ENCODE peak calls at places on chromosomes 4 and X, in four cellular contexts. N, J, I and E are unnamed samples.
A peak's percentile ranks its signal among the peaks of the same experiment; 100 is the strongest.

GRCh38 chr4:47831026-47831689 is 6.7 kb downstream of the CORIN start:
- DNase-seq in N (no peak), J (no peak), I (no peak), E (no peak)

GRCh38 chr4:57013529-57014120 is 34.9 kb downstream of the POLR2B start:
- DNase-seq in N (no peak), J (no peak), I (no peak), E (no peak)

GRCh38 chr4:147361726-147362125 is 119.2 kb upstream of the EDNRA start:
- DNase-seq in N (no peak), J (no peak), I (no peak), E (no peak)

GRCh38 chr4:25021206-25021605 is 9.5 kb downstream of the LGI2 start:
- DNase-seq in N (no peak), J (no peak), I (no peak), E (no peak)

GRCh38 chrX:650801-651200 is 20.2 kb downstream of the SHOX start:
- DNase-seq in N (no peak), J (no peak), I (no peak), E (no peak)

GRCh38 chr4:83113429-83113786 is 1.1 kb downstream of the PLAC8 start:
- DNase-seq in N (no peak), J (no peak), I (no peak), E (no peak)

GRCh38 chr4:1803523-1804423 is 10.7 kb downstream of the FGFR3 start:
- DNase-seq in N (no peak), J (no peak), I (no peak), E (no peak)

GRCh38 chrX:39705299-39705698 is 392.5 kb downstream of the BCOR start:
- DNase-seq in N (no peak), J (no peak), I (peak; percentile 50), E (no peak)

GRCh38 chrX:51496501-51497291 is at the start of gene NUDT11:
- DNase-seq in N (peak; percentile 32), J (peak; percentile 70), I (no peak), E (peak; percentile 50)

GRCh38 chr4:123418486-123418931 is 21.9 kb downstream of the SPRY1 start:
- DNase-seq in N (no peak), J (peak; percentile 35), I (peak; percentile 71), E (no peak)

GRCh38 chrX:69145281-69145680 is 20.0 kb downstream of the PJA1 start:
- DNase-seq in N (no peak), J (no peak), I (no peak), E (no peak)

GRCh38 chrX:19627533-19627932 is 112.2 kb upstream of the MAP3K15 start:
- DNase-seq in N (no peak), J (no peak), I (no peak), E (no peak)

GRCh38 chr4:5114911-5115310 is 63.6 kb downstream of the STK32B start:
- DNase-seq in N (no peak), J (no peak), I (peak; percentile 28), E (no peak)

GRCh38 chr4:57044996-57045395 is 65.2 kb downstream of the IGFBP7 start:
- DNase-seq in N (no peak), J (no peak), I (peak; percentile 74), E (no peak)

GRCh38 chr4:39464886-39465501 is 6.1 kb downstream of the LIAS start:
- DNase-seq in N (no peak), J (no peak), I (peak; percentile 31), E (peak; percentile 36)

GRCh38 chr4:5069916-5070315 is 18.6 kb downstream of the STK32B start:
- DNase-seq in N (no peak), J (no peak), I (no peak), E (no peak)

GRCh38 chr4:8461086-8461485 is 20.5 kb downstream of the TRMT44 start:
- DNase-seq in N (no peak), J (no peak), I (no peak), E (no peak)

GRCh38 chrX:136227948-136228584 is 23.1 kb downstream of the MAP7D3 start:
- DNase-seq in N (no peak), J (no peak), I (no peak), E (no peak)

GRCh38 chrX:124145749-124146148 is 184.2 kb downstream of the STAG2 start:
- DNase-seq in N (no peak), J (no peak), I (no peak), E (no peak)

GRCh38 chr4:116561717-116562116 is 523.7 kb downstream of the TRAM1L1 start:
- DNase-seq in N (no peak), J (no peak), I (no peak), E (no peak)

GRCh38 chr4:161601011-161601410 is 562.8 kb downstream of the FSTL5 start:
- DNase-seq in N (no peak), J (no peak), I (no peak), E (no peak)

GRCh38 chrX:129359269-129359668 is 164.0 kb downstream of the SMARCA1 start:
- DNase-seq in N (no peak), J (no peak), I (no peak), E (no peak)

GRCh38 chrX:57752866-57753265 is 72.8 kb upstream of the NLRP2B start:
- DNase-seq in N (no peak), J (no peak), I (no peak), E (no peak)

GRCh38 chr4:81343046-81343445 is 128.0 kb upstream of the PRKG2 start:
- DNase-seq in N (no peak), J (no peak), I (no peak), E (no peak)

GRCh38 chr4:2907706-2908293 is 55.4 kb downstream of the NOP14 start:
- DNase-seq in N (no peak), J (no peak), I (no peak), E (no peak)

GRCh38 chr4:140807491-140808257 is 51.5 kb upstream of the TBC1D9 start:
- DNase-seq in N (peak; percentile 60), J (no peak), I (peak; percentile 5), E (peak; percentile 36)

GRCh38 chr4:2469192-2469984 is 482 bp downstream of the RNF4 start:
- DNase-seq in N (peak; percentile 80), J (peak; percentile 67), I (no peak), E (peak; percentile 82)

GRCh38 chrX:50098749-50099148 is 102.1 kb downstream of the AKAP4 start:
- DNase-seq in N (no peak), J (no peak), I (no peak), E (no peak)

DNA sequence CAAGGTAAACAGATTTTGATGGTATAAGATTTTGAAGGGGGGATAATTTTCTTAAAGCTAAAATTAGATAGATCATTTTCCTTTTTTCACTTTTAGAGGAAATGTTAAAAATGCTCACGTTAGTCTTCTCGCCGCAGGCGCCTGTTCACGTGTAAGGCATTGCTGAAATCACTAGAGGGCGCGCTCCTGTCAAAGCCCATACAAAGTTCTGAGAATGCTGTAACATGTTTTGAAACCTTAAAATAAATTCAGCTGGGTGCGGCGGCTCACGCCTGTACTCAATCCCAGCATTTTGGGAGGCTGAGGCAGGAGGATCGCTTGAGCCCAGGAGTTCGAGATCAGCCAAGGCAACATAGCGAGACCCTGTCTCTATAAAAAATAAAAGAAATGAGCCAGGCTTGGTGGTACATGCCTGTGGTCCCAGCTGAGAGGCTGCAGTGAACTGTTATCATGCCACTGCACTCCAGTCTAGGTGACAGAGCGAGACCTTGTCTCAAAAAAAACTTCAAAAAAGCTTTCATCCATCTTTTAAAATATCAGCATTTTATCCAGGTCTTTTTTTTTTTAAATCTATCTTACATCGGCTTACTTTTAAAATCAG is 138.0 kb downstream of the RBMX2 start:
- DNase-seq in N (peak; percentile 37), J (peak; percentile 28), I (no peak), E (peak; percentile 45)
- TF ChIP-seq CTCF in N (peak; percentile 46), J (peak; percentile 55), I (peak; percentile 60), E (peak; percentile 81)

DNA sequence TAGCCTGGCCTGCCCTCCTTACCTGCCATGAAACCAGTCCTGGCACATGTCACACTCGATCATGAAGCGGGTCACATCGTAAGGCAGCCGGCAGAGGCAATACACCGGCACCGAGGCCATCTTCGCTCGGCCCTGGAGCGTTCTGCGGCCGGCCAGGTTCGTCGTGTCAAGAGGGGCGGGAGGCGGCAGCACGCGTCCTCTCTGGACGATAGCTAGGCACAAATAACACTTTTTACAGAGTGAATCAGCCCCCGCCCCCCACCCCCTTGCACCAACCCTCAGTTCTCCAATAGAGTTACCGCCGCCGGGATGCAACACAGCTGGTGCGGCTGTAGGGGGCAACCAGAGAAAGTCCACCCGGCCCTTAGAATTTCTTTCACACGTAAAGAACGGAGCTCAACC is 1.7 kb downstream of the PHF8 start:
- DNase-seq in N (peak; percentile 42), J (peak; percentile 28), I (no peak), E (peak; percentile 42)
- TF ChIP-seq CTCF in N (peak; percentile 19), J (no peak), I (peak; percentile 45), E (peak; percentile 15)

DNA sequence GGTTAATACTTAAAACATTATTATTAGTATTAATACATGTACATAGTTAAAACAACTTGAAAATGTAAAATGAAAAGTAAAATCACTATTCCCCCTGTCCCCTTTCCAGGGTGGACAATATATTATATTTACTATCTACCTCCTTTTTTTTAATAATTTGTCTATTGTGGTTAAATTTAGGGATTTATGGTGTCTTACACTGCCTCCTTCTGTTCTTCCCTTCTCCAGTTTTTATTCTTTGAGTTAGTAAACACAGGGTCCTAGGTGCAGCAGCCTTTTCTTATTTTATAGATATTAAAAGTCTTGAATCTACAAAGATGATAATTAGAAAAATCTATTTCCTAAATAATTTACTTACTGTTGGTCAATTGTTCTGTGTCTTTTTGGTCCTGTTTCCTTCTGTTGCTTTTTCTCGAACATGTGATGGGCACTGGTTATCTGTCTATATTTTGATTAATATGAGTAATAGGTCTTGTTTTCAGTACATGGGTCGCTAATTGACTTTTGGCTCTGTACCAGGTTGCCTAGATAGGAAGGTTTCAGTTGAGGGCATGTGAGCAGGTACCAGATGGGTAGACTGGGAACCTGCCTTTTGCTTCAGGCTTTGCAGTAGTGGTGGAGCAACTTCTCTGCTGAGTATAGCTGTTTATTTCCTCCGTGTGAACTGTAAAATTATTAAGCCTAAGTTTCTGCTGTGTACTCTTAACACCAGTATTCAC is 1.1 kb downstream of the NUDT9 start:
- DNase-seq in N (peak; percentile 29), J (no peak), I (no peak), E (peak; percentile 16)
- TF ChIP-seq CTCF in N (no peak), J (no peak), I (no peak), E (no peak)

GRCh38 chrX:101231080-101231479 is 11.5 kb downstream of the DRP2 start:
- DNase-seq in N (no peak), J (no peak), I (no peak), E (no peak)
- TF ChIP-seq CTCF in N (no peak), J (no peak), I (no peak), E (no peak)

DNA sequence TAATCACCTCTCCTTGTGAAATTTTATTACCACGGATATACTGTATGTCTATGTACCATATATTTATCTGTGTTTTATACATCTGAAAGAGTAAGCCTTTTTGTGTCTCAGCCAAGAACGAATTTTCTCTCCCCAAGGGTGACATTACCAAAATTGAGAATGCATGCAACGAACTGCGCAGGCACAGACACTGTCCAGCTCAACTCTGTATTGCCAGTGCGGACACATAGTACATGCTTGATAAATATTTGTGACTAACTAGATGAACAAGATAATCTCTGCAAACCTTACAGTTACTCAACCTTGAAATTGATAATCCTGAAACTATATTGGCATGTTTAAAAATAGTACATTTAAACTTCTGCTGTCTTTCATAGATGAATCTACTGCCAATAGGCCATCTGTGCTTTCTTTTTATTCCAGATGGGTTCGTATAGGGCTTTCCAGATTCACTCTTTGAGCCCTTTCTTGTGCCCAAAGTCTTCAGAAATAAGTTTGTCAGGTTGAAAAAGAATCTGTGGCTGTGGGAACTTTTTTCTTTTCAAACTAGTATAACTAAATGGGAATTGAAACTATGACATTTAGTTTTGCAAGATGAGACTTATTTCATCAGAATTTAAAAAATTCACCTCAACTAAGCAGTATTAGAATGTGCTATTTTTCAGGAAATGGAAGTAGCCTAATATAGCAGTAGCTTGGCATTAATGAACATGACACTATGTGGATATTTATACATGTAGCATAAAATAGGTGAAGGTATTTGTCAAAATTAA is 38.9 kb downstream of the DTHD1 start:
- DNase-seq in N (peak; percentile 28), J (no peak), I (no peak), E (peak; percentile 30)
- TF ChIP-seq CTCF in N (no peak), J (no peak), I (no peak), E (no peak)

GRCh38 chr4:158411180-158411721 is 110.4 kb upstream of the RXFP1 start:
- DNase-seq in N (no peak), J (no peak), I (no peak), E (no peak)

GRCh38 chr4:158410272-158410671 is 111.4 kb upstream of the RXFP1 start:
- DNase-seq in N (no peak), J (no peak), I (no peak), E (no peak)
- TF ChIP-seq CTCF in N (no peak), J (no peak), I (no peak), E (no peak)